ENCODE peak calls at places on chromosome 11, in five cellular contexts. Z, B, O, U and A are unnamed samples.

GRCh38 chr11:78290293-78291176 is 101.8 kb downstream of the USP35 start:
- DNase-seq in Z (no peak), B (peak; percentile 75), O (no peak), U (peak; percentile 88), A (peak; percentile 66)

GRCh38 chr11:27710536-27710935 is 10.3 kb upstream of the BDNF start:
- DNase-seq in Z (no peak), B (no peak), O (no peak), U (no peak), A (no peak)

GRCh38 chr11:65560555-65561418 is 2.6 kb upstream of the LTBP3 start:
- DNase-seq in Z (peak; percentile 70), B (peak; percentile 76), O (no peak), U (peak; percentile 76), A (peak; percentile 60)

GRCh38 chr11:77560605-77561004 is 29.1 kb upstream of the AQP11 start:
- DNase-seq in Z (no peak), B (peak; percentile 43), O (no peak), U (no peak), A (peak; percentile 27)

GRCh38 chr11:60906132-60906972 is at the start of gene PRPF19:
- DNase-seq in Z (peak; percentile 97), B (peak; percentile 97), O (peak; percentile 98), U (peak; percentile 95), A (peak; percentile 98)

GRCh38 chr11:116641561-116642045 is 131.2 kb downstream of the BUD13 start:
- DNase-seq in Z (peak; percentile 30), B (peak; percentile 32), O (no peak), U (peak; percentile 34), A (peak; percentile 62)

GRCh38 chr11:61134801-61135257 is 26.4 kb downstream of the VPS37C start:
- DNase-seq in Z (no peak), B (no peak), O (no peak), U (no peak), A (no peak)

GRCh38 chr11:33160587-33160986 is 693 bp downstream of the CSTF3 start:
- DNase-seq in Z (no peak), B (peak; percentile 12), O (no peak), U (no peak), A (no peak)

GRCh38 chr11:68841718-68842426 is at the start of gene CPT1A:
- DNase-seq in Z (peak; percentile 83), B (peak; percentile 92), O (peak; percentile 75), U (peak; percentile 78), A (peak; percentile 98)

GRCh38 chr11:115873813-115874212 is 369.6 kb upstream of the CADM1 start:
- DNase-seq in Z (no peak), B (no peak), O (no peak), U (no peak), A (no peak)

GRCh38 chr11:71302911-71303310 is 50.5 kb upstream of the SHANK2 start:
- DNase-seq in Z (no peak), B (peak; percentile 20), O (no peak), U (no peak), A (no peak)

GRCh38 chr11:62404435-62404834 is 14.4 kb upstream of the SCGB1A1 start:
- DNase-seq in Z (no peak), B (no peak), O (no peak), U (no peak), A (no peak)

GRCh38 chr11:111585371-111585770 is 16.9 kb upstream of the SIK2 start:
- DNase-seq in Z (no peak), B (peak; percentile 73), O (no peak), U (peak; percentile 70), A (no peak)

GRCh38 chr11:19814421-19814820 is 101.8 kb downstream of the NAV2 start:
- DNase-seq in Z (no peak), B (no peak), O (no peak), U (no peak), A (no peak)

GRCh38 chr11:70332567-70332966 is 62.1 kb downstream of the PPFIA1 start:
- DNase-seq in Z (no peak), B (no peak), O (no peak), U (no peak), A (no peak)

GRCh38 chr11:32529994-32530588 is 53.5 kb upstream of the EIF3M start:
- DNase-seq in Z (no peak), B (no peak), O (no peak), U (no peak), A (no peak)

GRCh38 chr11:17988465-17988864 is 24.4 kb downstream of the SERGEF start:
- DNase-seq in Z (no peak), B (no peak), O (no peak), U (no peak), A (no peak)

GRCh38 chr11:30653606-30654005 is 67.5 kb upstream of the MPPED2 start:
- DNase-seq in Z (no peak), B (no peak), O (no peak), U (no peak), A (no peak)